ENCODE peak calls at places on chromosomes 16 and 17, in four cellular contexts. One of them, this sample, is unnamed. For H3K27me3, the result is how much of the 10 kb centered on the place peaks cover.

GRCh38 chr17:78884148-78884870 is 18.7 kb downstream of the CEP295NL start:
- DNase-seq in MM.1S: no peak
- DNase-seq in colonic mucosa: no peak
- DNase-seq in psoas muscle: no peak
- DNase-seq in this sample: no peak

GRCh38 chr16:86836503-86837125 is 258.3 kb downstream of the FOXL1 start:
- DNase-seq in psoas muscle: no peak
- DNase-seq in colonic mucosa: no peak
- DNase-seq in MM.1S: no peak
- DNase-seq in this sample: peak

GRCh38 chr17:78141437-78142112 is 4.6 kb upstream of the C17orf99 start:
- DNase-seq in colonic mucosa: no peak
- DNase-seq in psoas muscle: no peak
- DNase-seq in MM.1S: no peak
- DNase-seq in this sample: no peak

GRCh38 chr17:3167574-3167973 is 29.7 kb upstream of the OR1A2 start:
- DNase-seq in colonic mucosa: no peak
- DNase-seq in MM.1S: peak
- DNase-seq in psoas muscle: no peak
- DNase-seq in this sample: no peak

GRCh38 chr17:13372432-13372831 is 229.3 kb downstream of the HS3ST3A1 start:
- DNase-seq in MM.1S: no peak
- DNase-seq in colonic mucosa: no peak
- DNase-seq in psoas muscle: no peak
- DNase-seq in this sample: no peak

GRCh38 chr17:57881783-57882291 is 32.0 kb upstream of the MRPS23 start:
- DNase-seq in psoas muscle: peak
- DNase-seq in MM.1S: no peak
- DNase-seq in colonic mucosa: no peak
- DNase-seq in this sample: no peak

GRCh38 chr16:85385463-85386331 is 227.4 kb upstream of the GSE1 start:
- DNase-seq in psoas muscle: peak
- DNase-seq in colonic mucosa: no peak
- DNase-seq in MM.1S: no peak
- DNase-seq in this sample: no peak

GRCh38 chr16:15434425-15435215 is at the start of gene BMERB1:
- DNase-seq in MM.1S: peak
- DNase-seq in psoas muscle: peak
- DNase-seq in colonic mucosa: peak
- DNase-seq in this sample: no peak

GRCh38 chr16:11625769-11626168 is 39.0 kb upstream of the LITAF start:
- DNase-seq in colonic mucosa: no peak
- DNase-seq in MM.1S: no peak
- DNase-seq in psoas muscle: no peak
- DNase-seq in this sample: no peak

GRCh38 chr16:67783353-67783725 is 23.0 kb downstream of the RANBP10 start:
- DNase-seq in MM.1S: no peak
- DNase-seq in colonic mucosa: no peak
- DNase-seq in psoas muscle: no peak
- DNase-seq in this sample: no peak

GRCh38 chr16:60031751-60032150 is 1297.6 kb upstream of the GOT2 start:
- DNase-seq in psoas muscle: no peak
- DNase-seq in colonic mucosa: no peak
- DNase-seq in MM.1S: no peak
- DNase-seq in this sample: no peak

GRCh38 chr16:16109453-16110110 is 113.7 kb downstream of the ABCC6 start:
- DNase-seq in psoas muscle: no peak
- DNase-seq in MM.1S: no peak
- DNase-seq in colonic mucosa: no peak
- DNase-seq in this sample: no peak

GRCh38 chr16:13906426-13907089 is 13.4 kb upstream of the ERCC4 start:
- DNase-seq in colonic mucosa: no peak
- DNase-seq in MM.1S: peak
- DNase-seq in psoas muscle: no peak
- DNase-seq in this sample: no peak

GRCh38 chr16:89122322-89122831 is 28.7 kb downstream of the ACSF3 start:
- DNase-seq in psoas muscle: peak
- DNase-seq in MM.1S: peak
- DNase-seq in colonic mucosa: peak
- DNase-seq in this sample: no peak

GRCh38 chr16:5108505-5109158 is 11.0 kb upstream of the EEF2KMT start:
- DNase-seq in psoas muscle: no peak
- DNase-seq in MM.1S: no peak
- DNase-seq in colonic mucosa: no peak
- DNase-seq in this sample: no peak

DNA sequence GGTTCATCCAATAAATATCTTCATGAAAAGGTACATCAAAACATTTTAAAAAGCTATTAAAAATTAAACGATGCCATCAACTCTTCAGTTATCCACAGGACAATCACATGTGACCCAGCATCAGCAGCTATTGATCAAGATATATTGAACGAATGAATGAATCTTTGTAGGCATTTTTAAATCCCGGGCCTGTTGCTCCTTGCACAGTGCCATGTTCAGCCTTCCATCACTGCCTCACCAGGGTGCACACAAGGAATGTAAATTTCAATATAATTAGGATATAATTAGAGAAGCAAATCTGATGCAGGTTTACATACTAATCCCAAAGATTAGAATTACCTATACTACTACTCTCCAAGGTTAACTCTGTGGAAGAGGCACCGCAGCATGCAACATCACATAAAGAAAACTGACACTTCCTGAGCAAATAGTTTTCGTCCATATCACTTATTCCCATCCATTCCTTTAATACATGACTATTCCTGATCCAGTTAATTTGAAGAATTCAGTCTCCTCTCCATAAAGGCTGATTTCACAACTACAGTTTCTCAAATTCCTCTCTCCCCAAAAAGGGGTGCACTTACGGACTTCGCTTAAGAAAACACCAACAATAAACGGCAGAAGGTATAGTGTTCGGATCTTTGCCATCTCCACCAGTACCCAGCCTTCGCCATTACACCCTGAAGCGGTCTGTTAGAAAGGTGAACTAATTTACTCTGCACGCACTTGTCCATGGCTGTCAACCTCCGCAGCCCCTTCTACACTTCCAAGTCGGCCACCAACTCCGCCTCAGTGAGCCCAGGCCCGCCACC is 938 bp downstream of the NCOR1 start:
- DNase-seq in psoas muscle: no peak
- DNase-seq in colonic mucosa: no peak
- DNase-seq in MM.1S: no peak
- DNase-seq in this sample: no peak
- H3K4me3 ChIP-seq in psoas muscle: peak
- H3K4me3 ChIP-seq in colonic mucosa: peak
- H3K4me3 ChIP-seq in MM.1S: peak
- H3K4me3 ChIP-seq in this sample: peak

DNA sequence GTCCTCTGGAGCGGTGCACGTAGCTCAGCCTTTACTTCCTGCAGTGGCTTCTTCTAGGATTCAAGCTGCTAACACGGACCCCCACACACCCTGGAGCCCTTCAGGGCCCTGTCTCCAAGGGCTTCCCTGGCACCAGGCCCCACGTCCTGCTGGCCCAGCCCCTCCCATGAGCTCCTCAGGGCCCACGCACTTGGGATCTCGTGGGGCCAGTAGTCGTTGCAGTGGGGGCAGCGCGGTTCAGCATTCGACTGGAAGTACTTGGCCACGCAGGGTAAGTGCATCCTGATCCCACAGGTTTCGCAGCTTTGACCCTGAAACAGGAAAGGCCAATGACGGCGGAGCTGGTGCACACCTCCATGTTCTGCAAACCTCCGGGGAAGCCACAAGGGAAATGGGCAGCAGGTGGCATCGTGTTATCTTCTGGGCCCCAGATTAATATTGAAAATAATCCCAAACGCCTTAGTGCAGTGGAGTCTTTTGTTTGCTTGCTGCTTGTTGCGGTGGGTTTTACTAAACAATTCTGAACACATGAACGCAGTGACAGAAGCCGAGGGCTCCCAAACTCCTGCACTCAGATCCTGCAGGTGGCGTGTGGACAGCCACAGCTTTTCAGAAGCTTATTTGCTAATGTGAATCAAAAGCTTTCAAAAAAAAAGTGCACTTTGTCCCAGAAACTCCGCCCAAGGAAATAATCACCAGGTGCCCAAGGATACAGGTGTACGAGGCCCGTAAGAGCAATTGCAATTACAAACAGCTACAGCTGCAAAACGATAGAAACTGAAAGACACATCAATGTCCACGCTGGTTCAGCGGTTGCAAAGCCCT is 22.4 kb downstream of the KDM8 start:
- DNase-seq in colonic mucosa: peak
- DNase-seq in psoas muscle: peak
- DNase-seq in MM.1S: peak
- DNase-seq in this sample: no peak
- TF ChIP-seq CTCF in colonic mucosa: no peak
- TF ChIP-seq CTCF in psoas muscle: no peak
- TF ChIP-seq CTCF in MM.1S: peak
- TF ChIP-seq CTCF in this sample: no peak

GRCh38 chr17:50629902-50630301 is 4.8 kb upstream of the ABCC3 start:
- DNase-seq in colonic mucosa: no peak
- DNase-seq in MM.1S: no peak
- DNase-seq in psoas muscle: no peak
- DNase-seq in this sample: no peak

GRCh38 chr17:50630524-50631194 is 4.0 kb upstream of the ABCC3 start:
- DNase-seq in psoas muscle: peak
- DNase-seq in MM.1S: peak
- DNase-seq in colonic mucosa: peak
- DNase-seq in this sample: no peak

GRCh38 chr17:50626037-50626574 is 8.6 kb upstream of the ABCC3 start:
- DNase-seq in MM.1S: peak
- DNase-seq in colonic mucosa: peak
- DNase-seq in psoas muscle: peak
- DNase-seq in this sample: peak

GRCh38 chr17:50627386-50627781 is 7.3 kb upstream of the ABCC3 start:
- DNase-seq in colonic mucosa: no peak
- DNase-seq in psoas muscle: no peak
- DNase-seq in MM.1S: no peak
- DNase-seq in this sample: no peak

GRCh38 chr17:50627782-50628601 is 6.7 kb upstream of the ABCC3 start:
- DNase-seq in psoas muscle: no peak
- DNase-seq in MM.1S: peak
- DNase-seq in colonic mucosa: peak
- DNase-seq in this sample: no peak
- H3K27me3 ChIP-seq in psoas muscle: under half
- H3K27me3 ChIP-seq in MM.1S: under half
- H3K27me3 ChIP-seq in colonic mucosa: under half
- H3K27me3 ChIP-seq in this sample: under half

DNA sequence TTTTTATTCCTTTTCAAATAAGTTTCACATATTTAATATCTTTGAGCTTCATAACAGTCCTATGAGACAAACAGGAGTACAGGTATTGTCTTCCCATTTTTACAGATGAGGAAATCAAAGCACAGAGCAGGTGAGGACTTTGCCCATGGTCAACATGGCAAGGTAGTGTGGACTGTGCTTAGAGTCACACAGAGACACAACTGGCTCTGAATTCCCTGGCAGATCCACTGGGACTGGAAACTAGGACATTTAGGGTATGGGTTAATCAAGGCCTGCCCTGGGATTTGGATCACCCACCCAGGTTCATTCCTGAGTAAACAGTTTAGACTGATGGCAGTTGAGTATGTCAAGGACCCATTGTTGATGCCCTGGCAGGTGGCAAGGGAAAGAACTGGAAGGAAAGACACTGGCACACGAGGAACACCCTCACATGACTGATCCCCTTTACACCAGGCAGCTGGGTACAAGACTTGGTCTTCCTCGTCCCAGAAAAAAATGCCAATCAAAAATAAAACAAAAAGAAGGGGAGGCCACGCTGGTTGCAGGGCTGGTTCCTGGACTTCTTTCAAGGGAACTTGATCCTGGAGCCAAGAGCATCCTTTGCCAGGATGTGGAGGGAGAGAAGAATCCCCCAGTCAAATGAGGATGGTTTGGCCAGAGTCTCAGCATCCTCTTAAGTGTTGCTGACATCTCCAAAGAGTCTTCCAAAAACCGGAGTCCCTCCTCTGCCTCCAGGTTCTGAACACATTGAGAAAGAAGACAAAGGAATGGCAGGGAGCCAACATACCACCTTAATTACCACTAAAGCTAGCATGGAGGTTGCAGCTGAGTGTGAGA is 34.9 kb downstream of the CHD9 start:
- DNase-seq in psoas muscle: no peak
- DNase-seq in MM.1S: no peak
- DNase-seq in colonic mucosa: no peak
- DNase-seq in this sample: no peak
- H3K4me3 ChIP-seq in psoas muscle: no peak
- H3K4me3 ChIP-seq in MM.1S: no peak
- H3K4me3 ChIP-seq in colonic mucosa: no peak
- H3K4me3 ChIP-seq in this sample: no peak

GRCh38 chr17:75516619-75517276 is 420 bp downstream of the TSEN54 start:
- DNase-seq in MM.1S: peak
- DNase-seq in colonic mucosa: no peak
- DNase-seq in psoas muscle: no peak
- DNase-seq in this sample: no peak

GRCh38 chr17:75515523-75516254 is at the start of gene CASKIN2:
- DNase-seq in psoas muscle: peak
- DNase-seq in MM.1S: peak
- DNase-seq in colonic mucosa: peak
- DNase-seq in this sample: peak

GRCh38 chr17:75516255-75516618 is at the start of gene TSEN54:
- DNase-seq in psoas muscle: peak
- DNase-seq in colonic mucosa: peak
- DNase-seq in MM.1S: peak
- DNase-seq in this sample: peak

GRCh38 chr17:75518201-75518600 is 1.9 kb downstream of the TSEN54 start:
- DNase-seq in colonic mucosa: no peak
- DNase-seq in MM.1S: no peak
- DNase-seq in psoas muscle: no peak
- DNase-seq in this sample: no peak

DNA sequence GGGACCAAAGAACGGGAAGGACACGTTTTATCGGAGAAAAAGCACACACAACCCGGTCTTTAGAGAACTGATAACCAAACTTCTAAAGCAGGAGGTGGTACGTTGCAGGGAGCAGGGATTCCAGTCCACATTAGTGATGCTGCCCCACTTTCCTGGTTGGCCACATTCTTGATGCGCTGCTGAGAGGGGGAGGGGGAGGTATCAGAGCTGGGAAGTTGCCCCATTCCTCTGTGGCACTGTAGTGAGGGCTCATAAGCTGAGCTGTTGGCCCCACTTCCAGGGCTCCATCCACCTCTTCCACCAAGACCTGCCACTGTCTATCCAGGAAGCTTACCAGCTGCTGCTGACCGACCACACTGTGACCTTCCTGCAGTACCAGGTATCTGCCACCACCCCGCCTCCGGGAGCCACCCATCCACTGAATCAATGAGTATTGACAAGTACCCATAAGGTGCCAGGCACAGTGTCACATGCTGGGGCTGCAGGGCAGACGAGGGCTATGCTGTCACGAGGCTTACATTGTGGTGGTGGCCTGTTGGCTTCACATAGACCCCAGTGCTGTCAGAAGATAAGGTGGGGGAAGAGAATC is 1.0 kb downstream of the TSEN54 start:
- DNase-seq in psoas muscle: no peak
- DNase-seq in MM.1S: peak
- DNase-seq in colonic mucosa: peak
- DNase-seq in this sample: no peak
- TF ChIP-seq CTCF in psoas muscle: no peak
- TF ChIP-seq CTCF in MM.1S: peak
- TF ChIP-seq CTCF in colonic mucosa: no peak
- TF ChIP-seq CTCF in this sample: no peak

GRCh38 chr17:39225308-39225973 is at the start of gene STAC2:
- DNase-seq in psoas muscle: no peak
- DNase-seq in colonic mucosa: no peak
- DNase-seq in MM.1S: no peak
- DNase-seq in this sample: no peak
- H3K27me3 ChIP-seq in psoas muscle: under half
- H3K27me3 ChIP-seq in colonic mucosa: under half
- H3K27me3 ChIP-seq in MM.1S: under half
- H3K27me3 ChIP-seq in this sample: under half

GRCh38 chr17:75853410-75853809 is 1.7 kb downstream of the WBP2 start:
- DNase-seq in MM.1S: no peak
- DNase-seq in colonic mucosa: no peak
- DNase-seq in psoas muscle: no peak
- DNase-seq in this sample: no peak
- H3K4me3 ChIP-seq in MM.1S: no peak
- H3K4me3 ChIP-seq in colonic mucosa: no peak
- H3K4me3 ChIP-seq in psoas muscle: peak
- H3K4me3 ChIP-seq in this sample: no peak